ENCODE peak calls at places on chromosomes 12 and 14, in six cellular contexts. P is IMR-90, X is mesendoderm, R is H9, Y is neuronal stem cell, Q is H1. J is an unnamed sample.

GRCh38 chr14:75222208-75222701 is 45.8 kb upstream of the TMED10 start:
- DNase-seq in Q (peak; percentile 47), Y (no peak), R (peak; percentile 42), P (peak; percentile 92), X (peak; percentile 86), J (peak; percentile 90)

GRCh38 chr14:94098359-94098758 is 12.2 kb upstream of the IFI27 start:
- DNase-seq in X (no peak), R (peak; percentile 3), Y (no peak), P (no peak), Q (no peak), J (no peak)

GRCh38 chr12:29781176-29781575 is 2.6 kb downstream of the TMTC1 start:
- DNase-seq in Y (no peak), R (no peak), X (no peak), P (no peak), Q (no peak), J (peak; percentile 7)

GRCh38 chr12:46460682-46461215 is 88.2 kb upstream of the SLC38A2 start:
- DNase-seq in P (no peak), X (no peak), Q (no peak), Y (no peak), R (no peak), J (no peak)

GRCh38 chr14:102389261-102389660 is 26.5 kb downstream of the TECPR2 start:
- DNase-seq in X (no peak), R (no peak), Y (no peak), Q (no peak), P (no peak), J (no peak)

GRCh38 chr12:124993568-124994434 is at the start of gene BRI3BP:
- DNase-seq in X (peak; percentile 58), Q (no peak), P (peak; percentile 37), Y (peak; percentile 23), R (peak; percentile 60), J (peak; percentile 54)

GRCh38 chr14:104927432-104927816 is 2.7 kb downstream of the PLD4 start:
- DNase-seq in Q (no peak), X (no peak), R (no peak), Y (no peak), P (no peak), J (no peak)

GRCh38 chr12:68631177-68631576 is 20.5 kb downstream of the RAP1B start:
- DNase-seq in P (peak; percentile 22), X (no peak), Y (no peak), R (no peak), Q (no peak), J (no peak)

GRCh38 chr12:102169922-102170698 is 27.5 kb downstream of the PMCH start:
- DNase-seq in Q (no peak), Y (no peak), X (peak; percentile 31), R (no peak), P (peak; percentile 63), J (peak; percentile 51)

GRCh38 chr14:39988939-39989338 is 556.7 kb upstream of the FBXO33 start:
- DNase-seq in R (no peak), X (peak; percentile 76), Q (no peak), Y (peak; percentile 27), P (no peak), J (peak; percentile 53)

GRCh38 chr14:103857256-103857655 is 9.9 kb upstream of the PPP1R13B start:
- DNase-seq in Q (no peak), R (no peak), Y (no peak), X (no peak), P (no peak), J (no peak)

GRCh38 chr14:50659327-50659974 is 8.7 kb downstream of the SAV1 start:
- DNase-seq in Y (no peak), X (peak; percentile 20), R (no peak), Q (no peak), P (no peak), J (no peak)

GRCh38 chr12:117671734-117672133 is 297.1 kb downstream of the KSR2 start:
- DNase-seq in X (peak; percentile 94), Y (peak; percentile 36), R (peak; percentile 91), Q (peak; percentile 75), P (no peak), J (peak; percentile 19)

GRCh38 chr12:115023279-115023678 is 339.3 kb upstream of the TBX3 start:
- DNase-seq in R (no peak), Q (no peak), Y (no peak), X (no peak), P (peak; percentile 60), J (no peak)

GRCh38 chr14:100469632-100470522 is 117.3 kb downstream of the BEGAIN start:
- DNase-seq in P (no peak), R (no peak), Q (no peak), Y (no peak), X (no peak), J (no peak)

GRCh38 chr12:132214906-132215643 is 70.8 kb downstream of the NOC4L start:
- DNase-seq in R (no peak), P (no peak), Y (no peak), X (no peak), Q (no peak), J (no peak)

GRCh38 chr12:47834199-47835016 is 14.7 kb upstream of the HDAC7 start:
- DNase-seq in Q (no peak), R (no peak), P (no peak), X (no peak), Y (no peak), J (no peak)

GRCh38 chr12:47833591-47834012 is 13.9 kb upstream of the HDAC7 start:
- DNase-seq in R (peak; percentile 27), Q (no peak), Y (no peak), X (no peak), P (no peak), J (no peak)

GRCh38 chr12:47829584-47829983 is 9.9 kb upstream of the HDAC7 start:
- DNase-seq in Q (no peak), R (no peak), Y (no peak), P (no peak), X (no peak), J (no peak)

GRCh38 chr12:47835017-47835830 is 15.5 kb upstream of the HDAC7 start:
- DNase-seq in X (no peak), R (peak; percentile 28), Q (no peak), P (no peak), Y (no peak), J (no peak)

GRCh38 chr12:47832263-47832933 is 12.7 kb upstream of the HDAC7 start:
- DNase-seq in R (no peak), Q (no peak), P (no peak), X (no peak), Y (no peak), J (no peak)
- H2AK5ac ChIP-seq in R (no peak overlapping the region), Q (no peak overlapping the region), P (no peak overlapping the region), X (no peak overlapping the region), Y (peak overlapping the region; percentile 68), J (no peak overlapping the region)

GRCh38 chr12:98492580-98493140 is 22.7 kb upstream of the TMPO start:
- DNase-seq in P (no peak), Q (no peak), R (no peak), X (peak; percentile 93), Y (no peak), J (no peak)

GRCh38 chr12:98485792-98486347 is 29.5 kb upstream of the TMPO start:
- DNase-seq in X (no peak), Q (no peak), P (no peak), R (no peak), Y (no peak), J (no peak)

DNA sequence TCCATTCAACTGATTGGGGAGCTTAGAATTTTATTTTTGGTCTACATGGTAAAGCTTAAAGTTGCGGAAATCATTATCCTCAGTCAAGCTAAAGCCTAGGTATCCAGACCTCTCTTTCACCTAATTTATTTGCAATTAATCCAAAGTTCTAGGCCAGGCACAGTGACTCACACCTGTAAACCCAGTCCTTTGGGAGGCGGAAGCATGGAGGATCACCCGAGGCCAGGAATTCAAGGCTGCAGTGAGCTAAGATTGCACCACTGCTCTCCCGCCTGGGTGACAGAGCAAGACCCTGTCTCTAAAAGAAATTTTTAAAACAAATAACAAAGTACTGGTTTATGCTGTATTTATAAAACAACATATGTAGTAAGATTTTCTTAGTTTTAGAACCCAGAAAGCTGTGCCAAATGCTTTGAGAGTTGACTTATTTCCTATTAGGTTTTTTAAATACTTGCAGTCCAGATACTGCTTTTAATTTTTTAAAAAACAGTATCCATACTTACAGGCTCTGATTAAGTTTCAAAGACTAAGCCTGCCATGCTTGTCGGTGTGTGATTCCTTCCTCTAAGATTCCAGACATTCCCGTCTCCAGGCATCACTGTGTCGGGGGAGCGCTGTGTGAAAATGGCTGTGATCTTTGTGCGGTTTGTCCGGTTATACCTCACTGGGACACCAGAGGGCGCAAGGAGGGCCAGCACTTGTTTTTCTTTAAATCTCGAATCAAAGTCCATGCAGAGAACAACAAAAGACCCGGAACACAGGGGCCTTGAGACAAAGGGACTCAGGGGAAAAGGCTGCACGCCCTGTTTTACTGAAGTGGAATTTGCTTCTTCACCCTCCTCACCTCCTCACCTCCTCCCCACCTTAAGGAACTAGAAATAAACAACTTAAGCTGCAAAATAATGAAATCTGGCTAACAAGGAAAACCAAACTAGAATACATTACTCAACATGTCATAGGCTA is 24.6 kb upstream of the TMPO start:
- DNase-seq in Q (peak; percentile 94), P (peak; percentile 90), R (peak; percentile 98), X (peak; percentile 98), Y (peak; percentile 95), J (peak; percentile 87)
- H2BK120ac ChIP-seq in Q (no peak overlapping the region), P (peak overlapping the region; percentile 86), R (peak overlapping the region; percentile 74), X (no peak overlapping the region), Y (no peak overlapping the region), J (no peak overlapping the region)

DNA sequence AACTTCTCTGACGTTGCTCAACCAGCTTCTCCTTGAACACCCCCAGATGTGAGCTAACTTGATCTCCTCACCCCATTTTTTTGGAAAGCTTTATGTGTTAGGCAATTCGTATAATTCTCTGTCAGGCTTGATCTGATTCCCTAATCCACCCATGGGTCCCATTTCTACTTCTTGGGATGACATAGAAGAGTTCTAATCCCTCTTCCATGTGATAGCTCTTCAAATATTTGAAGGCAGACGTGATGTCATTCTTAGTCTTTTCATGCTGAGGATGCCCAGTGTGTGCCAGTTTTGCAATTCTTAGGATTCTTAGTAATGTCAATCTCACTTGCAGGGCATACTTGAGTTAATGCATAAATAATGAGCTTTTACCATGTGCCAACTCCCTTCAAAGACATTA is 163.7 kb upstream of the PARP11 start:
- DNase-seq in P (no peak), X (no peak), Q (no peak), Y (no peak), R (no peak), J (no peak)
- H2AK5ac ChIP-seq in P (no peak overlapping the region), X (peak overlapping the region; percentile 34), Q (no peak overlapping the region), Y (no peak overlapping the region), R (no peak overlapping the region), J (no peak overlapping the region)

GRCh38 chr12:48279601-48280000 is 71.1 kb downstream of the ZNF641 start:
- DNase-seq in P (no peak), Q (no peak), X (peak; percentile 46), R (no peak), Y (no peak), J (no peak)

GRCh38 chr12:48280572-48280971 is 70.1 kb downstream of the ZNF641 start:
- DNase-seq in R (no peak), P (no peak), X (no peak), Y (no peak), Q (no peak), J (no peak)

GRCh38 chr12:48285751-48286650 is 64.7 kb downstream of the ZNF641 start:
- DNase-seq in P (no peak), Q (no peak), X (peak; percentile 44), R (no peak), Y (no peak), J (no peak)

GRCh38 chr12:48279096-48279495 is 71.6 kb downstream of the ZNF641 start:
- DNase-seq in X (no peak), R (no peak), P (no peak), Y (no peak), Q (no peak), J (no peak)

DNA sequence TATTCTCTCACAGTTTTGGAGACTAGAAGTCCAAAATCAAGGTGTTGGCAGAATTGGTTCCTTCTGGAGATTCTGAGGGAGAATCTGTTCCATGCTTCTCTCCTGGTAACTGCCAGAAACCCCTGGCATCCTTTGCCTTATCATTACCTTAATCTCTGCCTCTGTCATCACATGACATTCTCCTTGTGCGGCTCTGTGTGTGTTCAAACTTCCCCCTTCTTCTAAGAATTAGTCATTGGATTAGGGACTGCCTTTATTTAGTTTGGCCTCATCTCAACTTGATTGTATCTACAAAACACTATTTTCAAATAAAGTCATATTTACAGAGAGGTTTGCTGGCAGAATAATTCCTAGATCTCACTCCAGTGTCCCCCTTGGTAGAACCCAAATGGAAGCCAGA is 68.9 kb downstream of the ZNF641 start:
- DNase-seq in X (no peak), P (no peak), R (no peak), Q (no peak), Y (no peak), J (no peak)
- H2BK120ac ChIP-seq in X (no peak overlapping the region), P (no peak overlapping the region), R (no peak overlapping the region), Q (no peak overlapping the region), Y (no peak overlapping the region), J (no peak overlapping the region)

J was measured in mesenchymal stem cell.